ENCODE peak calls at places on chromosomes 7 and 10, in nine cellular contexts. G is AG08395; Z is adrenal gland; S is D341Med; N is GM23248; M is AG04449; F is activated CD4-positive, alpha-beta memory T cell treated with anti-CD3 and anti-CD28 coated beads, Interleukin-2, amount 10 ng/mL, durations not matched to agents 7 days and 5 days; D is upper lobe of right lung; U is midbrain. B is an unnamed sample.

GRCh38 chr7:50456371-50457123 is 6.4 kb upstream of the FIGNL1 start:
- DNase-seq in D (no peak), Z (no peak), G (no peak), U (no peak), N (no peak), S (no peak), M (no peak), F (no peak), B (no peak)

GRCh38 chr7:68143345-68143744 is 1146.7 kb downstream of the TYW1 start:
- DNase-seq in G (no peak), Z (no peak), F (no peak), S (no peak), D (no peak), U (no peak), M (no peak), N (no peak), B (no peak)

GRCh38 chr7:94562525-94562924 is 52.9 kb downstream of the CASD1 start:
- DNase-seq in F (no peak), G (no peak), M (no peak), N (peak), S (no peak), D (no peak), U (no peak), Z (no peak), B (no peak)

GRCh38 chr7:89049043-89049442 is 253.5 kb upstream of the TEX47 start:
- DNase-seq in U (no peak), S (no peak), D (no peak), G (no peak), Z (no peak), M (no peak), N (no peak), F (no peak), B (no peak)

GRCh38 chr10:60208676-60209269 is 180.9 kb downstream of the ANK3 start:
- DNase-seq in N (peak), G (peak), Z (no peak), F (no peak), S (peak), U (peak), M (no peak), D (no peak), B (no peak)

GRCh38 chr10:12081879-12082560 is 13.3 kb downstream of the DHTKD1 start:
- DNase-seq in N (peak), M (no peak), G (peak), D (no peak), F (no peak), S (no peak), U (no peak), Z (no peak), B (no peak)

GRCh38 chr10:19168584-19168983 is 120.0 kb downstream of the MALRD1 start:
- DNase-seq in Z (no peak), S (peak), M (no peak), G (no peak), D (no peak), F (no peak), U (no peak), N (no peak), B (no peak)

GRCh38 chr7:18520450-18521235 is 25.1 kb downstream of the HDAC9 start:
- DNase-seq in Z (no peak), M (peak), U (no peak), F (no peak), N (peak), S (no peak), G (peak), D (no peak), B (peak)

GRCh38 chr7:155206286-155207020 is 91.2 kb upstream of the INSIG1 start:
- DNase-seq in F (peak), Z (peak), D (peak), G (peak), U (peak), M (peak), S (no peak), N (peak), B (no peak)

GRCh38 chr10:94293344-94293743 is 69.4 kb downstream of the NOC3L start:
- DNase-seq in S (no peak), N (peak), Z (no peak), U (no peak), G (peak), M (no peak), D (no peak), F (no peak), B (no peak)

GRCh38 chr7:150357277-150357676 is 11.3 kb upstream of the REPIN1 start:
- DNase-seq in M (no peak), D (peak), Z (no peak), U (no peak), F (peak), G (no peak), N (no peak), S (peak), B (no peak)

GRCh38 chr10:125052146-125052545 is 108.2 kb downstream of the CTBP2 start:
- DNase-seq in N (no peak), M (no peak), G (no peak), D (no peak), F (no peak), S (no peak), U (no peak), Z (no peak), B (no peak)

GRCh38 chr7:97305589-97305988 is 188.1 kb downstream of the SDHAF3 start:
- DNase-seq in Z (no peak), F (no peak), N (no peak), D (no peak), M (no peak), S (no peak), U (no peak), G (no peak), B (no peak)

GRCh38 chr7:618539-619355 is 99.1 kb upstream of the PDGFA start:
- DNase-seq in Z (peak), F (peak), U (peak), S (no peak), N (no peak), G (no peak), M (no peak), D (peak), B (no peak)

GRCh38 chr10:7291487-7292113 is 119.2 kb downstream of the SFMBT2 start:
- DNase-seq in G (no peak), M (no peak), S (no peak), U (no peak), F (no peak), D (no peak), N (no peak), Z (no peak), B (no peak)

GRCh38 chr7:2691223-2691818 is 3.3 kb downstream of the AMZ1 start:
- DNase-seq in N (no peak), G (no peak), M (no peak), S (no peak), U (no peak), Z (no peak), F (no peak), D (no peak), B (no peak)

GRCh38 chr10:33523236-33523792 is 188.8 kb upstream of the NRP1 start:
- DNase-seq in S (no peak), F (no peak), N (no peak), G (no peak), Z (no peak), U (no peak), D (no peak), M (no peak), B (no peak)

GRCh38 chr10:104735469-104735868 is 94.4 kb downstream of the SORCS3 start:
- DNase-seq in Z (no peak), M (no peak), U (no peak), D (no peak), F (no peak), N (no peak), G (no peak), S (no peak), B (no peak)